ENCODE peak calls at places on chromosomes 12 and 14, in eight cellular contexts. B is fibroblast of lung, H is cardiac muscle cell, D is right atrium auricular region, C is BJ, N is left ventricle myocardium inferior, O is fibroblast of the aortic adventitia, E is colonic mucosa. W is an unnamed sample.

GRCh38 chr14:100526057-100526456 is 61.2 kb downstream of the BEGAIN start:
- DNase-seq in B (no peak), H (no peak), D (peak; percentile 52), C (no peak), N (peak; percentile 3), O (no peak), E (no peak), W (no peak)

GRCh38 chr14:92323031-92323915 is at the start of gene SLC24A4:
- DNase-seq in B (no peak), H (peak; percentile 8), D (no peak), C (no peak), N (no peak), O (no peak), E (no peak), W (no peak)

GRCh38 chr14:22489247-22489551 is 99.8 kb downstream of the DAD1 start:
- DNase-seq in B (no peak), H (no peak), D (no peak), C (no peak), N (no peak), O (no peak), E (no peak), W (no peak)

GRCh38 chr12:66065623-66066022 is 64.9 kb downstream of the LLPH start:
- DNase-seq in B (no peak), H (peak; percentile 18), D (no peak), C (no peak), N (no peak), O (peak; percentile 53), E (no peak), W (no peak)

GRCh38 chr12:27969011-27969900 is 3.3 kb downstream of the PTHLH start:
- DNase-seq in B (peak; percentile 38), H (peak; percentile 42), D (no peak), C (no peak), N (peak; percentile 21), O (peak; percentile 55), E (no peak), W (no peak)

GRCh38 chr12:106046301-106046846 is 92.4 kb downstream of the NUAK1 start:
- DNase-seq in B (no peak), H (no peak), D (no peak), C (no peak), N (no peak), O (no peak), E (no peak), W (no peak)

GRCh38 chr14:90579816-90580215 is 183.0 kb downstream of the CALM1 start:
- DNase-seq in B (no peak), H (no peak), D (no peak), C (no peak), N (no peak), O (no peak), E (no peak), W (no peak)

GRCh38 chr12:110249716-110250225 is 31.3 kb upstream of the ATP2A2 start:
- DNase-seq in B (no peak), H (peak; percentile 18), D (peak; percentile 58), C (no peak), N (peak; percentile 51), O (no peak), E (peak; percentile 78), W (peak; percentile 46)

GRCh38 chr12:3119745-3120660 is 42.8 kb downstream of the TSPAN9 start:
- DNase-seq in B (peak; percentile 42), H (peak; percentile 59), D (no peak), C (peak; percentile 81), N (peak; percentile 79), O (no peak), E (no peak), W (peak; percentile 80)

GRCh38 chr12:57545809-57546437 is 1.1 kb downstream of the DCTN2 start:
- DNase-seq in B (no peak), H (no peak), D (no peak), C (no peak), N (no peak), O (no peak), E (peak; percentile 51), W (no peak)

GRCh38 chr12:115323223-115323905 is 639.4 kb upstream of the TBX3 start:
- DNase-seq in B (peak; percentile 52), H (peak; percentile 18), D (no peak), C (no peak), N (no peak), O (peak; percentile 74), E (no peak), W (no peak)

GRCh38 chr14:68349900-68350323 is 443.0 kb downstream of the ZFP36L1 start:
- DNase-seq in B (peak; percentile 96), H (peak; percentile 43), D (no peak), C (no peak), N (no peak), O (peak; percentile 20), E (no peak), W (no peak)

GRCh38 chr12:57237952-57238853 is 8.7 kb downstream of the SHMT2 start:
- DNase-seq in B (peak; percentile 23), H (no peak), D (no peak), C (no peak), N (no peak), O (no peak), E (no peak), W (no peak)

GRCh38 chr14:106318700-106319099 is 792.3 kb downstream of the TMEM121 start:
- DNase-seq in B (no peak), H (no peak), D (no peak), C (no peak), N (no peak), O (no peak), E (no peak), W (no peak)

GRCh38 chr12:16384732-16385131 is 37.3 kb downstream of the MGST1 start:
- DNase-seq in B (no peak), H (no peak), D (no peak), C (no peak), N (no peak), O (no peak), E (no peak), W (no peak)

GRCh38 chr12:16387919-16388318 is 40.5 kb downstream of the MGST1 start:
- DNase-seq in B (no peak), H (no peak), D (no peak), C (no peak), N (no peak), O (no peak), E (no peak), W (no peak)

GRCh38 chr12:16389594-16389993 is 42.1 kb downstream of the MGST1 start:
- DNase-seq in B (peak; percentile 73), H (peak; percentile 30), D (no peak), C (peak; percentile 31), N (no peak), O (peak; percentile 80), E (no peak), W (no peak)

DNA sequence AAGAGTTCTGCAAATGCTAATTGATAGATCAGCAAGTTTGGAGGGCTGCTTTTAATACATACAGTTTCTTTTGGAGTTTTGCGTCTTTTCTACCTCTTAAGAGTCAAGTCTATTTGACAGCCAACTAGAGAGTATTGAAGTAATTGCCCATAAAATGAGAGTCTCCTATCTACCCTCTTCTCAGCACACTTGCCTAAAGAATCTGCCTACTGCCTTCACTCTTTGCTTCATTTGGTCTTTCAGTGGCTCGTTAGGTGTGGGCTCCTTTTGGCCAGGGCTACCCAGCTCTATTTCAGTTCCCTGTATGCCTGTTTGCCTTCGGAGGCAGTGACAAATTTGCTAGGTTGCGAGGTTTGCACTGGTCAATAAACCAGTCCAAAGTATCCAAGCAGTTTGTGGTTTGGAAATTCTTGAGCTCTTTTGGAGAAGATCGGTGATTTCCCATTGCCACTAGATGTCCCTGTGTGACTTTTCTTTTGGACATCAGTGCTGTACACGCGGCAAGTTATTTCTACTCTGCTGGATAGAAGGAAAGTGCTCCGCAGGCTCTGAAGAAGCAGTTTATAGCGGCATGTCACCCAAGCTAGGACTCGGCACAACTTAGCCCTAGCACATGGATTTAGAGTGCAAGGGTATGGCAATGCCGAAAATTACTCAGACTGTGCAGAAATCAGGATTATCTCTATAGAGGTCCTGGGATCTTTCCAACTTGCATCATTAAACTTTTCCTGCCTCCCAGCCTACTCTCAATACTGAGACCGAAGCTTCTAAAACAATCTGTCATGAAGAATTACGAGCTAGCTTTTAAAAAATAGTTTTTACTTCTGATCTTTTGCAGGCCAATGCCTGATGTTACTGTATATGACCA is 38.6 kb downstream of the MGST1 start:
- DNase-seq in B (peak; percentile 84), H (peak; percentile 83), D (no peak), C (peak; percentile 5), N (no peak), O (peak; percentile 85), E (peak; percentile 36), W (no peak)
- TF ChIP-seq CTCF in B (peak; percentile 41), H (peak; percentile 58), D (peak; percentile 53), C (peak; percentile 49), N (peak; percentile 53), O (peak; percentile 43), E (no peak), W (peak; percentile 41)

GRCh38 chr14:104441275-104442106 is 138.1 kb upstream of the C14orf180 start:
- DNase-seq in B (no peak), H (no peak), D (no peak), C (no peak), N (no peak), O (no peak), E (peak; percentile 7), W (no peak)

GRCh38 chr14:104442611-104443390 is 136.8 kb upstream of the C14orf180 start:
- DNase-seq in B (no peak), H (no peak), D (peak; percentile 47), C (no peak), N (no peak), O (no peak), E (peak; percentile 11), W (peak; percentile 2)

GRCh38 chr14:104440297-104440956 is 139.1 kb upstream of the C14orf180 start:
- DNase-seq in B (no peak), H (no peak), D (no peak), C (no peak), N (no peak), O (no peak), E (no peak), W (no peak)

GRCh38 chr14:104443391-104444158 is 136.0 kb upstream of the C14orf180 start:
- DNase-seq in B (no peak), H (no peak), D (no peak), C (no peak), N (no peak), O (no peak), E (peak; percentile 13), W (no peak)

DNA sequence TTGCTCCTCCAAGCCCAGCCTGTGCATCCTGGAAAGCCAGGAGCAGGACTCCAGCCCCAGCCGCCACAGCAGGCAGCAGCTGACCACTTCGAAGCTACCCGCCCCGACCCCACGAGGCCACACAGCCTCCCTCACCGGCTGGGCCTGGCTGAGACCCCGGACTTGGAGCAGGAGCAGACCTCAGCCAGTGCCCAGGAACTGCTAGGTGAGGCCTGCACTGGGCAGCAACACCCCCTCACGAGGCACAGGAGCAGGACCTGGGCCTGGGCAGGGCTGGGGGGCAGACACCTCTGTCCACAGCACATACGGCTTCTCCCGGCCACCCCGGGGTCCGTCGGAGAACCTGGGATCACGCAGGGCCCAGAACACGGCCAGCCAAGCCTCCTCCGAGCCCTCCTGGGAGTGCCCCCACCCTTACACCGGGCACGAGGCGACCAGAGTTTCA is 137.4 kb upstream of the C14orf180 start:
- DNase-seq in B (no peak), H (no peak), D (peak; percentile 54), C (no peak), N (no peak), O (no peak), E (peak; percentile 5), W (no peak)
- TF ChIP-seq CTCF in B (no peak), H (no peak), D (no peak), C (no peak), N (no peak), O (no peak), E (no peak), W (no peak)

GRCh38 chr12:100391856-100392255 is 35.0 kb downstream of the SLC17A8 start:
- DNase-seq in B (peak; percentile 8), H (peak; percentile 48), D (no peak), C (no peak), N (no peak), O (no peak), E (peak; percentile 43), W (no peak)
- TF ChIP-seq CTCF in B (peak; percentile 8), H (peak; percentile 42), D (peak; percentile 21), C (no peak), N (peak; percentile 30), O (no peak), E (peak; percentile 40), W (no peak)

GRCh38 chr12:26465419-26466097 is 270.2 kb downstream of the SSPN start:
- DNase-seq in B (peak; percentile 9), H (peak; percentile 46), D (no peak), C (no peak), N (no peak), O (peak; percentile 7), E (no peak), W (no peak)
- TF ChIP-seq CTCF in B (no peak), H (peak; percentile 29), D (no peak), C (peak; percentile 13), N (peak; percentile 35), O (peak; percentile 14), E (no peak), W (no peak)